ENCODE peak calls at places on chromosomes 11 and 22, in eight cellular contexts. One of them, this sample, is unnamed.

GRCh38 chr11:1229471-1230120 is 6.7 kb downstream of the MUC5B start:
- DNase-seq in choroid plexus epithelial cell: no peak
- DNase-seq in RWPE1: no peak
- DNase-seq in ureter: no peak
- DNase-seq in SHP77: no peak
- DNase-seq in LoVo: no peak
- DNase-seq in T-cell: no peak
- DNase-seq in ELR: no peak
- DNase-seq in this sample: no peak

GRCh38 chr22:23187201-23187600 is 6.9 kb downstream of the BCR start:
- DNase-seq in SHP77: no peak
- DNase-seq in ureter: no peak
- DNase-seq in ELR: no peak
- DNase-seq in LoVo: no peak
- DNase-seq in RWPE1: no peak
- DNase-seq in choroid plexus epithelial cell: no peak
- DNase-seq in T-cell: no peak
- DNase-seq in this sample: no peak

GRCh38 chr11:128726464-128727139 is 32.7 kb downstream of the FLI1 start:
- DNase-seq in RWPE1: no peak
- DNase-seq in LoVo: no peak
- DNase-seq in choroid plexus epithelial cell: no peak
- DNase-seq in ureter: no peak
- DNase-seq in T-cell: peak
- DNase-seq in SHP77: no peak
- DNase-seq in ELR: no peak
- DNase-seq in this sample: peak

GRCh38 chr11:61124574-61125309 is 22.5 kb downstream of the CD5 start:
- DNase-seq in RWPE1: no peak
- DNase-seq in ELR: no peak
- DNase-seq in choroid plexus epithelial cell: no peak
- DNase-seq in LoVo: no peak
- DNase-seq in SHP77: no peak
- DNase-seq in T-cell: no peak
- DNase-seq in ureter: no peak
- DNase-seq in this sample: no peak

GRCh38 chr11:3218483-3219280 is at the start of gene MRGPRG:
- DNase-seq in T-cell: no peak
- DNase-seq in ureter: peak
- DNase-seq in RWPE1: no peak
- DNase-seq in choroid plexus epithelial cell: no peak
- DNase-seq in SHP77: no peak
- DNase-seq in ELR: no peak
- DNase-seq in LoVo: no peak
- DNase-seq in this sample: no peak

GRCh38 chr11:69290791-69291190 is 3.2 kb upstream of the MYEOV start:
- DNase-seq in RWPE1: no peak
- DNase-seq in LoVo: no peak
- DNase-seq in ELR: no peak
- DNase-seq in T-cell: no peak
- DNase-seq in ureter: no peak
- DNase-seq in SHP77: no peak
- DNase-seq in choroid plexus epithelial cell: no peak
- DNase-seq in this sample: no peak

GRCh38 chr11:35040221-35040942 is 98.6 kb upstream of the CD44 start:
- DNase-seq in ELR: peak
- DNase-seq in LoVo: peak
- DNase-seq in SHP77: no peak
- DNase-seq in ureter: no peak
- DNase-seq in T-cell: peak
- DNase-seq in RWPE1: peak
- DNase-seq in choroid plexus epithelial cell: peak
- DNase-seq in this sample: peak

GRCh38 chr11:38952698-38953097 is 2354.7 kb upstream of the RAG2 start:
- DNase-seq in LoVo: no peak
- DNase-seq in RWPE1: peak
- DNase-seq in SHP77: no peak
- DNase-seq in T-cell: no peak
- DNase-seq in ELR: no peak
- DNase-seq in choroid plexus epithelial cell: no peak
- DNase-seq in ureter: no peak
- DNase-seq in this sample: no peak

GRCh38 chr11:129731316-129731715 is 84.3 kb upstream of the TMEM45B start:
- DNase-seq in choroid plexus epithelial cell: no peak
- DNase-seq in SHP77: no peak
- DNase-seq in ELR: no peak
- DNase-seq in RWPE1: peak
- DNase-seq in LoVo: no peak
- DNase-seq in ureter: no peak
- DNase-seq in T-cell: no peak
- DNase-seq in this sample: no peak

GRCh38 chr11:71505001-71505400 is 22.1 kb upstream of the KRTAP5-7 start:
- DNase-seq in choroid plexus epithelial cell: no peak
- DNase-seq in LoVo: no peak
- DNase-seq in ELR: no peak
- DNase-seq in SHP77: no peak
- DNase-seq in RWPE1: no peak
- DNase-seq in ureter: no peak
- DNase-seq in T-cell: no peak
- DNase-seq in this sample: no peak

GRCh38 chr11:444397-445144 is 2.8 kb upstream of the ANO9 start:
- DNase-seq in SHP77: no peak
- DNase-seq in ureter: no peak
- DNase-seq in choroid plexus epithelial cell: peak
- DNase-seq in ELR: peak
- DNase-seq in T-cell: no peak
- DNase-seq in LoVo: no peak
- DNase-seq in RWPE1: no peak
- DNase-seq in this sample: no peak

GRCh38 chr11:5476184-5476819 is 12.2 kb upstream of the OR52D1 start:
- DNase-seq in SHP77: no peak
- DNase-seq in ureter: no peak
- DNase-seq in LoVo: peak
- DNase-seq in T-cell: peak
- DNase-seq in RWPE1: peak
- DNase-seq in choroid plexus epithelial cell: peak
- DNase-seq in ELR: peak
- DNase-seq in this sample: peak

GRCh38 chr11:9906043-9906791 is 242.3 kb downstream of the SWAP70 start:
- DNase-seq in ureter: no peak
- DNase-seq in LoVo: peak
- DNase-seq in RWPE1: peak
- DNase-seq in choroid plexus epithelial cell: peak
- DNase-seq in SHP77: no peak
- DNase-seq in T-cell: no peak
- DNase-seq in ELR: peak
- DNase-seq in this sample: no peak

GRCh38 chr22:44245438-44245837 is 64.7 kb downstream of the PARVG start:
- DNase-seq in LoVo: no peak
- DNase-seq in choroid plexus epithelial cell: no peak
- DNase-seq in RWPE1: no peak
- DNase-seq in ELR: no peak
- DNase-seq in SHP77: no peak
- DNase-seq in T-cell: no peak
- DNase-seq in ureter: no peak
- DNase-seq in this sample: no peak

GRCh38 chr11:396511-396947 is 2.5 kb downstream of the PKP3 start:
- DNase-seq in T-cell: no peak
- DNase-seq in LoVo: no peak
- DNase-seq in ureter: no peak
- DNase-seq in ELR: peak
- DNase-seq in SHP77: peak
- DNase-seq in choroid plexus epithelial cell: peak
- DNase-seq in RWPE1: peak
- DNase-seq in this sample: no peak

GRCh38 chr22:29481265-29482000 is 1.4 kb downstream of the NEFH start:
- DNase-seq in T-cell: no peak
- DNase-seq in ELR: no peak
- DNase-seq in choroid plexus epithelial cell: no peak
- DNase-seq in LoVo: no peak
- DNase-seq in ureter: no peak
- DNase-seq in SHP77: no peak
- DNase-seq in RWPE1: no peak
- DNase-seq in this sample: no peak

This sample was measured in CD4-positive, CD25-positive, alpha-beta regulatory T cell.